ENCODE peak calls at places on chromosomes 16 and 17, in nine cellular contexts. One of them, this sample, is unnamed.

GRCh38 chr16:2181952-2182351 is 14.5 kb downstream of the CASKIN1 start:
- DNase-seq in NCI-H2081: no peak
- DNase-seq in heart right ventricle: no peak
- DNase-seq in NCI-H524: no peak
- DNase-seq in NCI-H69: no peak
- DNase-seq in GOT3: no peak
- DNase-seq in NCI-H460: no peak
- DNase-seq in lower leg skin: no peak
- DNase-seq in heart left ventricle: no peak
- DNase-seq in this sample: no peak

GRCh38 chr16:88560722-88561484 is 9.3 kb upstream of the ZC3H18 start:
- DNase-seq in NCI-H524: no peak
- DNase-seq in NCI-H2081: no peak
- DNase-seq in GOT3: no peak
- DNase-seq in NCI-H69: no peak
- DNase-seq in heart left ventricle: no peak
- DNase-seq in lower leg skin: no peak
- DNase-seq in NCI-H460: no peak
- DNase-seq in heart right ventricle: no peak
- DNase-seq in this sample: no peak

GRCh38 chr17:37720989-37721388 is 23.9 kb downstream of the HNF1B start:
- DNase-seq in heart left ventricle: no peak
- DNase-seq in NCI-H69: no peak
- DNase-seq in heart right ventricle: no peak
- DNase-seq in NCI-H2081: no peak
- DNase-seq in NCI-H460: no peak
- DNase-seq in GOT3: no peak
- DNase-seq in lower leg skin: no peak
- DNase-seq in NCI-H524: no peak
- DNase-seq in this sample: no peak

GRCh38 chr16:12113581-12114375 is 137.2 kb downstream of the SNX29 start:
- DNase-seq in GOT3: no peak
- DNase-seq in heart left ventricle: no peak
- DNase-seq in heart right ventricle: no peak
- DNase-seq in NCI-H2081: no peak
- DNase-seq in NCI-H69: peak; percentile 30
- DNase-seq in NCI-H460: no peak
- DNase-seq in lower leg skin: no peak
- DNase-seq in NCI-H524: peak; percentile 86
- DNase-seq in this sample: no peak

GRCh38 chr17:45451131-45451530 is 18.5 kb upstream of the ARHGAP27 start:
- DNase-seq in NCI-H69: no peak
- DNase-seq in NCI-H2081: no peak
- DNase-seq in heart left ventricle: no peak
- DNase-seq in heart right ventricle: no peak
- DNase-seq in GOT3: no peak
- DNase-seq in lower leg skin: no peak
- DNase-seq in NCI-H460: no peak
- DNase-seq in NCI-H524: no peak
- DNase-seq in this sample: no peak

GRCh38 chr17:77961741-77962140 is 3.2 kb downstream of the TNRC6C start:
- DNase-seq in GOT3: no peak
- DNase-seq in NCI-H524: peak; percentile 64
- DNase-seq in NCI-H69: peak; percentile 46
- DNase-seq in NCI-H2081: no peak
- DNase-seq in heart left ventricle: no peak
- DNase-seq in lower leg skin: no peak
- DNase-seq in NCI-H460: no peak
- DNase-seq in heart right ventricle: no peak
- DNase-seq in this sample: no peak

GRCh38 chr17:1606352-1606985 is 22.2 kb downstream of the SLC43A2 start:
- DNase-seq in NCI-H69: no peak
- DNase-seq in NCI-H524: no peak
- DNase-seq in GOT3: no peak
- DNase-seq in NCI-H2081: no peak
- DNase-seq in NCI-H460: no peak
- DNase-seq in lower leg skin: no peak
- DNase-seq in heart right ventricle: no peak
- DNase-seq in heart left ventricle: no peak
- DNase-seq in this sample: no peak

GRCh38 chr16:55542459-55543082 is 23.9 kb upstream of the CAPNS2 start:
- DNase-seq in NCI-H524: no peak
- DNase-seq in heart right ventricle: no peak
- DNase-seq in NCI-H69: no peak
- DNase-seq in lower leg skin: no peak
- DNase-seq in heart left ventricle: no peak
- DNase-seq in NCI-H460: no peak
- DNase-seq in NCI-H2081: no peak
- DNase-seq in GOT3: no peak
- DNase-seq in this sample: no peak

GRCh38 chr16:82136956-82137818 is 32.8 kb downstream of the MPHOSPH6 start:
- DNase-seq in heart right ventricle: no peak
- DNase-seq in NCI-H2081: no peak
- DNase-seq in GOT3: no peak
- DNase-seq in heart left ventricle: no peak
- DNase-seq in NCI-H524: no peak
- DNase-seq in NCI-H69: no peak
- DNase-seq in lower leg skin: no peak
- DNase-seq in NCI-H460: no peak
- DNase-seq in this sample: no peak

GRCh38 chr17:21679256-21680146 is 12.8 kb upstream of the KCNJ18 start:
- DNase-seq in NCI-H460: no peak
- DNase-seq in lower leg skin: peak; percentile 86
- DNase-seq in heart right ventricle: no peak
- DNase-seq in NCI-H2081: no peak
- DNase-seq in GOT3: no peak
- DNase-seq in NCI-H69: no peak
- DNase-seq in heart left ventricle: no peak
- DNase-seq in NCI-H524: peak; percentile 61
- DNase-seq in this sample: no peak

GRCh38 chr16:80946481-80946880 is 60.2 kb downstream of the CMC2 start:
- DNase-seq in NCI-H460: no peak
- DNase-seq in NCI-H69: no peak
- DNase-seq in NCI-H2081: no peak
- DNase-seq in lower leg skin: no peak
- DNase-seq in NCI-H524: no peak
- DNase-seq in GOT3: no peak
- DNase-seq in heart right ventricle: no peak
- DNase-seq in heart left ventricle: no peak
- DNase-seq in this sample: no peak

GRCh38 chr16:73536931-73537330 is 489.0 kb upstream of the ZFHX3 start:
- DNase-seq in heart right ventricle: no peak
- DNase-seq in lower leg skin: no peak
- DNase-seq in GOT3: no peak
- DNase-seq in NCI-H460: no peak
- DNase-seq in NCI-H69: no peak
- DNase-seq in NCI-H2081: no peak
- DNase-seq in NCI-H524: no peak
- DNase-seq in heart left ventricle: no peak
- DNase-seq in this sample: no peak

This sample was measured in substantia nigra.